ENCODE peak calls at places on chromosome 11, in six cellular contexts. E is naive thymus-derived CD4-positive, alpha-beta T cell; Z is heart left ventricle; C is mammary epithelial cell; Q is SJCRH30; I is fibroblast of lung. G is an unnamed sample.

GRCh38 chr11:36377759-36378553 is 81.9 kb downstream of the PRR5L start:
- DNase-seq in E (no peak), Z (no peak), C (no peak), Q (no peak), I (no peak), G (no peak)

GRCh38 chr11:80031014-80031565 is 590.3 kb upstream of the TENM4 start:
- DNase-seq in E (no peak), Z (no peak), C (no peak), Q (no peak), I (no peak), G (no peak)

GRCh38 chr11:80241766-80242165 is 800.9 kb upstream of the TENM4 start:
- DNase-seq in E (no peak), Z (no peak), C (peak; percentile 62), Q (no peak), I (no peak), G (no peak)

GRCh38 chr11:85626496-85626895 is 648 bp downstream of the DLG2 start:
- DNase-seq in E (no peak), Z (no peak), C (no peak), Q (no peak), I (no peak), G (no peak)

GRCh38 chr11:111370902-111371578 is 8.0 kb downstream of the POU2AF1 start:
- DNase-seq in E (no peak), Z (no peak), C (no peak), Q (no peak), I (no peak), G (no peak)

GRCh38 chr11:73190557-73190885 is 27.6 kb upstream of the P2RY2 start:
- DNase-seq in E (no peak), Z (no peak), C (no peak), Q (no peak), I (no peak), G (no peak)

GRCh38 chr11:45816614-45817013 is 11.7 kb downstream of the SLC35C1 start:
- DNase-seq in E (no peak), Z (no peak), C (no peak), Q (no peak), I (no peak), G (no peak)

GRCh38 chr11:9688716-9689511 is 25.0 kb downstream of the SWAP70 start:
- DNase-seq in E (no peak), Z (no peak), C (peak; percentile 80), Q (peak; percentile 66), I (peak; percentile 61), G (peak; percentile 51)

GRCh38 chr11:75663808-75664207 is 5.0 kb downstream of the MAP6 start:
- DNase-seq in E (no peak), Z (no peak), C (no peak), Q (peak; percentile 64), I (no peak), G (no peak)

GRCh38 chr11:3840870-3841425 is at the start of gene RHOG:
- DNase-seq in E (no peak), Z (peak; percentile 93), C (peak; percentile 84), Q (peak; percentile 76), I (peak; percentile 87), G (peak; percentile 66)

GRCh38 chr11:762421-763072 is 14.7 kb downstream of the GATD1 start:
- DNase-seq in E (no peak), Z (no peak), C (peak; percentile 87), Q (no peak), I (peak; percentile 78), G (no peak)

GRCh38 chr11:61586792-61587430 is 6.0 kb upstream of the SYT7 start:
- DNase-seq in E (no peak), Z (no peak), C (no peak), Q (no peak), I (no peak), G (no peak)

GRCh38 chr11:107257660-107258059 is 200.0 kb downstream of the CWF19L2 start:
- DNase-seq in E (no peak), Z (no peak), C (no peak), Q (no peak), I (no peak), G (no peak)

GRCh38 chr11:26993965-26994446 is at the start of gene FIBIN:
- DNase-seq in E (no peak), Z (peak; percentile 63), C (peak; percentile 34), Q (peak; percentile 74), I (peak; percentile 89), G (peak; percentile 26)

GRCh38 chr11:91912322-91912721 is 312.3 kb upstream of the FAT3 start:
- DNase-seq in E (no peak), Z (no peak), C (no peak), Q (no peak), I (no peak), G (no peak)

GRCh38 chr11:78698612-78699011 is 123.9 kb upstream of the NARS2 start:
- DNase-seq in E (no peak), Z (peak; percentile 69), C (peak; percentile 62), Q (no peak), I (peak; percentile 46), G (peak; percentile 65)

GRCh38 chr11:67373916-67374570 is 645 bp upstream of the CLCF1 start:
- DNase-seq in E (peak; percentile 47), Z (peak; percentile 86), C (peak; percentile 97), Q (peak; percentile 88), I (peak; percentile 98), G (peak; percentile 67)

GRCh38 chr11:77968337-77968736 is 26.1 kb downstream of the INTS4 start:
- DNase-seq in E (no peak), Z (no peak), C (no peak), Q (no peak), I (no peak), G (no peak)

GRCh38 chr11:79244175-79244804 is 196.5 kb downstream of the TENM4 start:
- DNase-seq in E (no peak), Z (no peak), C (peak; percentile 94), Q (peak; percentile 9), I (peak; percentile 95), G (no peak)

GRCh38 chr11:133894956-133895549 is 49.7 kb upstream of the SPATA19 start:
- DNase-seq in E (no peak), Z (no peak), C (no peak), Q (peak; percentile 39), I (no peak), G (no peak)

GRCh38 chr11:130533113-130533803 is 84.8 kb downstream of the ADAMTS15 start:
- DNase-seq in E (no peak), Z (no peak), C (no peak), Q (peak; percentile 97), I (no peak), G (peak; percentile 91)

GRCh38 chr11:45900916-45901617 is 6.0 kb downstream of the FREY1 start:
- DNase-seq in E (no peak), Z (no peak), C (no peak), Q (peak; percentile 52), I (no peak), G (no peak)

GRCh38 chr11:109229682-109230081 is 192.3 kb upstream of the C11orf87 start:
- DNase-seq in E (no peak), Z (no peak), C (no peak), Q (no peak), I (no peak), G (no peak)

GRCh38 chr11:122162095-122162494 is 46.1 kb upstream of the BLID start:
- DNase-seq in E (no peak), Z (no peak), C (peak; percentile 72), Q (no peak), I (peak; percentile 79), G (no peak)

GRCh38 chr11:120774591-120775386 is 249.1 kb upstream of the TBCEL start:
- DNase-seq in E (no peak), Z (no peak), C (no peak), Q (no peak), I (no peak), G (no peak)

GRCh38 chr11:119573858-119574257 is 150.9 kb upstream of the THY1 start:
- DNase-seq in E (no peak), Z (no peak), C (no peak), Q (no peak), I (no peak), G (no peak)

GRCh38 chr11:100639140-100639539 is 47.9 kb upstream of the ARHGAP42 start:
- DNase-seq in E (no peak), Z (no peak), C (no peak), Q (no peak), I (peak; percentile 84), G (no peak)

DNA sequence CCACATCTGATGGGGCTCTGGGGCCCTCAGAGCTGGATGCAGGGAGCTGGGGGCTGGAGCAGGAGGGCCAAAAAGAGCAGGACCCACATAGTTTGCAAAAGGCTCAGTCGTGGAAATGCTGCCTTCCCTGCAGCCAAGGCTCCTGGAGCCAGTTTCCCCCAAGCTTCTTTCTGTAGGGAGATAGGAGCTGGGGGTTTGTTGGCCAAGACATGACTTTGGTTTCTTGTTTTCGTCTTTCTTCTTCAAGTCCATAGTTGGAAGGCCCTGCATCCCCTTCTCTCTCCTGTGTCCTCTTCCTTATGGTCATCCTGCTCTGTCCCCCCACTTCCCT is 36.3 kb downstream of the IGF2 start:
- DNase-seq in E (no peak), Z (no peak), C (no peak), Q (no peak), I (no peak), G (no peak)
- H3K27me3 ChIP-seq in E (no peaks in the 10 kb centered on the region), Z (no peaks in the 10 kb centered on the region), C (peaks cover 27% of the 10 kb centered on the region), Q (no peaks in the 10 kb centered on the region), I (no peaks in the 10 kb centered on the region), G (no peaks in the 10 kb centered on the region)

GRCh38 chr11:65558785-65559509 is 788 bp upstream of the LTBP3 start:
- DNase-seq in E (no peak), Z (peak; percentile 87), C (no peak), Q (peak; percentile 29), I (peak; percentile 49), G (no peak)
- H3K4me3 ChIP-seq in E (peak overlapping the region; percentile 53), Z (peak overlapping the region; percentile 72), C (no peak overlapping the region), Q (peak overlapping the region; percentile 66), I (no peak overlapping the region), G (peak overlapping the region; percentile 53)

GRCh38 chr11:128662960-128663359 is 30.9 kb upstream of the FLI1 start:
- DNase-seq in E (no peak), Z (no peak), C (no peak), Q (peak; percentile 22), I (no peak), G (no peak)

GRCh38 chr11:128664286-128664685 is 29.6 kb upstream of the FLI1 start:
- DNase-seq in E (no peak), Z (no peak), C (no peak), Q (no peak), I (no peak), G (no peak)

GRCh38 chr11:128658499-128658898 is 35.4 kb upstream of the FLI1 start:
- DNase-seq in E (no peak), Z (no peak), C (no peak), Q (no peak), I (no peak), G (no peak)

GRCh38 chr11:128663824-128664223 is 30.0 kb upstream of the FLI1 start:
- DNase-seq in E (no peak), Z (no peak), C (no peak), Q (no peak), I (no peak), G (no peak)

DNA sequence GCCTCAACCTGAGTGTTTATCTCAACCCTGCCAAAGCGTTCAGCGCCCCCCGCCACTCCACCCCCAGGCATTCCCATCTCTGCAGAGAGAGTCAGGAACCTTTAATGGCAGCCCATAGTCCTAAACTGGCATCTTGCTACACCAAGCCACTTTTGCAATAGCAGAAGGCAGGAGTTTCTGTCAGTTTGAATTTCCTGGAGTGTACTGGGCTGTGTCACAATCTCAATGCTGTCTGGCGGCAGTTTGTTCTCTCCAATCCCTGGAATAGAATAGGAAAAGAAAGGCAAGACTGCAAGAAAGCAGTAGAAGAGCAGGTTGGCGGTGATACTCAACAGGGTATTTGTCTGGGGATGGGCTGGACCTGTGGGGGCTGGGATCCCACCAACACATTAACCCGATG is 32.9 kb upstream of the FLI1 start:
- DNase-seq in E (no peak), Z (no peak), C (no peak), Q (no peak), I (no peak), G (no peak)
- H3K27me3 ChIP-seq in E (no peaks in the 10 kb centered on the region), Z (peaks cover 21% of the 10 kb centered on the region), C (no peaks in the 10 kb centered on the region), Q (no peaks in the 10 kb centered on the region), I (peaks cover 6% of the 10 kb centered on the region), G (peaks cover 19% of the 10 kb centered on the region)

GRCh38 chr11:64772318-64773018 is 5.9 kb downstream of the SF1 start:
- DNase-seq in E (no peak), Z (no peak), C (no peak), Q (no peak), I (no peak), G (no peak)
- H3K4me3 ChIP-seq in E (no peak overlapping the region), Z (no peak overlapping the region), C (no peak overlapping the region), Q (no peak overlapping the region), I (no peak overlapping the region), G (no peak overlapping the region)